ENCODE peak calls at places on chromosomes 7 and 10, in ten cellular contexts. T is astrocyte of the spinal cord, H is Calu3, D is cardiac muscle cell, P is BJ, R is GM13977, S is esophagus muscularis mucosa, U is breast epithelium, W is GM12865, A is IMR-90. E is an unnamed sample.

GRCh38 chr10:2839081-2839725 is 228.1 kb upstream of the PFKP start:
- DNase-seq in A (peak), P (no peak), T (no peak), H (peak), S (peak), U (no peak), W (peak), R (peak), D (peak), E (no peak)

GRCh38 chr10:23439452-23439919 is 611 bp downstream of the OTUD1 start:
- DNase-seq in W (no peak), U (no peak), A (no peak), P (no peak), H (peak), D (peak), T (no peak), R (no peak), S (no peak), E (no peak)

GRCh38 chr10:31031205-31031665 is 430 bp downstream of the ZNF438 start:
- DNase-seq in H (no peak), D (no peak), U (no peak), T (no peak), P (no peak), A (no peak), W (no peak), R (no peak), S (no peak), E (no peak)

GRCh38 chr7:42070068-42070467 is 166.9 kb downstream of the GLI3 start:
- DNase-seq in W (no peak), S (no peak), A (peak), P (no peak), H (no peak), U (no peak), D (no peak), T (peak), R (no peak), E (no peak)

GRCh38 chr7:154186811-154187210 is 134.6 kb downstream of the DPP6 start:
- DNase-seq in D (no peak), U (no peak), S (no peak), W (no peak), H (no peak), A (no peak), R (no peak), T (no peak), P (no peak), E (no peak)

GRCh38 chr10:14052926-14053325 is 277.8 kb downstream of the FRMD4A start:
- DNase-seq in W (no peak), T (no peak), U (no peak), R (no peak), S (no peak), P (no peak), H (no peak), D (no peak), A (no peak), E (no peak)

GRCh38 chr7:151351967-151352366 is 10.4 kb downstream of the NUB1 start:
- DNase-seq in D (no peak), T (no peak), W (peak), U (no peak), H (no peak), P (no peak), R (peak), S (no peak), A (no peak), E (no peak)

GRCh38 chr10:33307835-33308234 is 26.6 kb downstream of the NRP1 start:
- DNase-seq in S (no peak), T (no peak), R (no peak), P (no peak), D (no peak), U (no peak), H (no peak), W (no peak), A (no peak), E (no peak)

GRCh38 chr10:3148994-3149393 is 23.6 kb downstream of the PITRM1 start:
- DNase-seq in R (no peak), S (no peak), D (no peak), U (no peak), H (no peak), A (no peak), W (no peak), T (no peak), P (no peak), E (no peak)

GRCh38 chr7:108078156-108078781 is 51.9 kb downstream of the LAMB4 start:
- DNase-seq in U (no peak), T (no peak), W (no peak), D (no peak), H (no peak), R (no peak), A (peak), P (no peak), S (no peak), E (no peak)

GRCh38 chr10:72162978-72163377 is 52.8 kb upstream of the ANAPC16 start:
- DNase-seq in H (no peak), D (no peak), S (no peak), U (no peak), T (peak), W (peak), A (peak), R (no peak), P (peak), E (no peak)

GRCh38 chr7:11192506-11192905 is 218.8 kb downstream of the PHF14 start:
- DNase-seq in D (no peak), H (no peak), P (no peak), W (no peak), S (no peak), A (peak), R (no peak), U (no peak), T (peak), E (no peak)

GRCh38 chr7:31465285-31465684 is 48.6 kb upstream of the ITPRID1 start:
- DNase-seq in A (no peak), H (peak), T (no peak), R (no peak), U (no peak), P (no peak), S (no peak), W (no peak), D (no peak), E (no peak)

GRCh38 chr10:89469517-89469916 is 55.1 kb downstream of the IFIT5 start:
- DNase-seq in R (no peak), S (no peak), U (no peak), H (no peak), W (no peak), P (no peak), T (no peak), D (no peak), A (no peak), E (no peak)

GRCh38 chr7:153532321-153532720 is 519.9 kb upstream of the DPP6 start:
- DNase-seq in T (no peak), P (no peak), S (no peak), U (no peak), H (no peak), W (no peak), A (no peak), D (no peak), R (no peak), E (peak)

GRCh38 chr10:89793649-89794254 is 92.4 kb downstream of the KIF20B start:
- DNase-seq in A (peak), T (peak), U (no peak), D (peak), H (peak), S (no peak), R (peak), W (peak), P (peak), E (no peak)

GRCh38 chr10:32077896-32078295 is 21.7 kb upstream of the KIF5B start:
- DNase-seq in P (peak), W (no peak), A (peak), T (peak), U (no peak), R (no peak), H (no peak), S (peak), D (no peak), E (no peak)

GRCh38 chr10:77104459-77104980 is 533.1 kb downstream of the KCNMA1 start:
- DNase-seq in P (peak), S (peak), H (no peak), U (no peak), W (no peak), A (peak), R (no peak), T (peak), D (no peak), E (peak)

GRCh38 chr7:26147030-26147429 is 5.0 kb upstream of the NFE2L3 start:
- DNase-seq in P (no peak), D (no peak), H (no peak), T (no peak), R (no peak), S (no peak), U (no peak), W (no peak), A (no peak), E (no peak)

GRCh38 chr7:42471573-42472174 is 234.7 kb upstream of the GLI3 start:
- DNase-seq in D (no peak), R (no peak), A (no peak), P (no peak), U (no peak), S (no peak), T (no peak), W (no peak), H (no peak), E (no peak)

GRCh38 chr7:94449151-94449725 is 54.5 kb downstream of the COL1A2 start:
- DNase-seq in D (peak), T (peak), A (peak), S (no peak), R (peak), W (peak), H (no peak), P (no peak), U (no peak), E (no peak)

GRCh38 chr10:124721295-124722052 is 22.7 kb downstream of the FAM53B start:
- DNase-seq in S (no peak), H (no peak), A (no peak), P (no peak), D (no peak), W (no peak), T (no peak), U (no peak), R (no peak), E (no peak)

GRCh38 chr7:75905785-75906604 is 9.0 kb upstream of the POR start:
- DNase-seq in W (peak), H (peak), D (no peak), T (peak), A (peak), P (no peak), S (no peak), R (no peak), U (no peak), E (no peak)

GRCh38 chr10:121753726-121754476 is 155.7 kb upstream of the FGFR2 start:
- DNase-seq in P (peak), T (peak), S (no peak), R (peak), D (no peak), A (peak), H (no peak), U (no peak), W (peak), E (no peak)

GRCh38 chr10:101301111-101301731 is 52.7 kb upstream of the BTRC start:
- DNase-seq in D (peak), A (peak), T (no peak), S (no peak), R (no peak), W (peak), U (no peak), H (peak), P (no peak), E (no peak)

GRCh38 chr7:4753610-4754432 is 21.6 kb upstream of the AP5Z1 start:
- DNase-seq in S (no peak), R (peak), H (peak), A (peak), T (peak), W (peak), U (peak), P (no peak), D (peak), E (no peak)

GRCh38 chr7:23358152-23358674 is 59.1 kb downstream of the MALSU1 start:
- DNase-seq in S (no peak), D (no peak), H (no peak), W (no peak), R (no peak), T (no peak), P (no peak), U (no peak), A (no peak), E (no peak)

GRCh38 chr10:103798511-103798910 is 56.9 kb downstream of the SH3PXD2A start:
- DNase-seq in T (no peak), D (no peak), A (no peak), R (no peak), U (no peak), P (no peak), W (no peak), H (no peak), S (no peak), E (no peak)

GRCh38 chr7:96045919-96046318 is 273.6 kb downstream of the DYNC1I1 start:
- DNase-seq in P (no peak), A (no peak), U (no peak), H (peak), T (no peak), D (no peak), S (no peak), W (no peak), R (no peak), E (no peak)

GRCh38 chr10:31508234-31508633 is 189.2 kb downstream of the ZEB1 start:
- DNase-seq in H (no peak), S (no peak), U (no peak), T (no peak), P (no peak), A (no peak), D (no peak), W (no peak), R (no peak), E (no peak)

GRCh38 chr10:78952686-78953085 is 116.1 kb upstream of the ZMIZ1 start:
- DNase-seq in P (peak), S (no peak), R (no peak), T (peak), A (no peak), W (no peak), D (no peak), H (no peak), U (no peak), E (no peak)

GRCh38 chr7:139808401-139808800 is 20.7 kb upstream of the TBXAS1 start:
- DNase-seq in U (no peak), D (no peak), A (no peak), P (no peak), W (no peak), S (no peak), R (no peak), T (no peak), H (no peak), E (no peak)

GRCh38 chr7:25619963-25620799 is 391.9 kb upstream of the NPVF start:
- DNase-seq in S (peak), U (no peak), H (no peak), R (no peak), D (no peak), P (no peak), T (no peak), W (no peak), A (no peak), E (no peak)

GRCh38 chr7:80307251-80307856 is 172.7 kb downstream of the GNAI1 start:
- DNase-seq in W (no peak), T (peak), H (no peak), P (peak), U (no peak), A (peak), S (no peak), D (no peak), R (no peak), E (no peak)

GRCh38 chr7:77903597-77903996 is 105.0 kb downstream of the PHTF2 start:
- DNase-seq in P (no peak), W (peak), D (no peak), U (no peak), H (no peak), R (no peak), T (no peak), A (peak), S (no peak), E (no peak)
- TF ChIP-seq CTCF in P (peak), W (peak), D (peak), U (no peak), H (no peak), R (peak), T (no peak), A (peak), S (peak), E (no peak)

GRCh38 chr10:43899224-43899959 is 250.7 kb upstream of the ZNF32 start:
- DNase-seq in H (no peak), R (no peak), W (no peak), T (no peak), A (no peak), P (no peak), U (no peak), D (no peak), S (no peak), E (no peak)
- TF ChIP-seq CTCF in H (no peak), R (no peak), W (no peak), T (no peak), A (no peak), P (no peak), U (no peak), D (no peak), S (no peak), E (no peak)

GRCh38 chr7:34837316-34837715 is 179.3 kb downstream of the NPSR1 start:
- DNase-seq in P (no peak), S (no peak), T (no peak), A (no peak), R (no peak), U (no peak), D (no peak), W (no peak), H (no peak), E (no peak)
- TF ChIP-seq CTCF in P (no peak), S (no peak), T (no peak), A (no peak), R (no peak), U (no peak), D (no peak), W (no peak), H (no peak), E (no peak)

DNA sequence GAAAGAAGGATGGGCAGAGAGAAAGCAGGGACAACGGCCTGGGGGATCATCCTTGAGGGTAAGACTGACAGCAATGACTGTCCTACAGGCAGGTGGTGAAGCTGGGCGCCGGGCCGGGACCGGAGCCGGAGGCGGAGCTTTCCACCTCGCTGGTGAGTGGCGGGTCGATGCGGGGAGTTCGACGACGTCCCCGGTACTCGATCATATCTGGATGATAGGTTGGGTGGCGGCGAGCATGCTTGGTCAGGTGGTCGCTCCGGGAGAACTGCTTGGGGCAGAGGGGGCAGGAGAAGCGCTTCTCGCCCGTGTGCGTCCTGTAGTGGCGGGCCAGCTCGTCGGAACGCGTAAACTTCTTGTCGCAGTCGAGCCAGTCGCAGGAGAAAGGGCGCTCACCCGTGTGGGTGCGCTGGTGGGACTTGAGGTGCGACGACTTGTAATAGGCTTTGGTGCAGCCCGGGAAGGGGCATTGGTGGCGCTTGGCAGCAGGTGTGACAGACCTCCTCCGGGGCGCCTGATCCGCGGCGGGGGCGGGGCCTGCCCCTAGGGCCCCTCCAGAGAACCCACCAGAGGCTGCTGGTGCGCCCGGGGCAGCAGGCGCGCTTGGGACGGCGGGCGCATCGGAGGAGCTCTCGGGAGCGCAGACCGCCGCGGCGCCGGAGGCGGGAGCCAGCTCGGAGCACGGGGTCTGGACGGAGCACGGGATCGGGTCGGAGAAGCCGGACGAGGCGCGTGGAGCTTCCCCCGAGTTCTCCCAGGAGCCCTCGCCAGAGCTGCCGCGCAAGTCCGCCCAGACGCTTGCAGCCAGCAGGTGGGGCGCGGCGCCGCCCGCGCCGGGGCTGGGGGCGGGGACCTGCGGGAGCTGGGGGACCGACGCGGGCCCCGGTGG is 784 bp downstream of the KLF14 start:
- DNase-seq in A (peak), P (no peak), U (no peak), W (peak), T (no peak), D (peak), R (peak), S (no peak), H (peak), E (no peak)
- TF ChIP-seq CTCF in A (no peak), P (no peak), U (no peak), W (peak), T (no peak), D (no peak), R (peak), S (no peak), H (no peak), E (peak)

DNA sequence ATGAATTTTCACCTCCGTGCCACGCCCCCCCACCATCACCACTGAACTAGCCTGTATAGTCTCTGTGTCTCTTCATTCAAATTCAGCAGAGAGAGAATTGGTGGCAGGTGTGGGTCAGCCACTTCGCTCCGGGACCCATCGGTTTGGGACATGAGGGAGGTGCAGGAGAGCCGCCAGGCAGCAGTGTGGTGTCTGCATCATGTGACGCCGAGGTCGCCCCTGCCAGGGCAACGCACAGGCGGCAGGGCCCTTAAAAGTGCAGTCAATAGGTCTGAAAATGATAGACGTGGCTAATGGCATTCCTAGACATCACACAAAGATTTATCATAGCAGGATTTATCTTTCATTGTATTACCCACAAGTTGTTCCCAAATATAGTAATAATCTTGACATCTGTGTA is 100.6 kb upstream of the RNF32 start:
- DNase-seq in T (no peak), P (no peak), D (no peak), A (no peak), W (no peak), U (no peak), R (no peak), S (no peak), H (no peak), E (no peak)
- TF ChIP-seq CTCF in T (no peak), P (no peak), D (no peak), A (no peak), W (no peak), U (no peak), R (no peak), S (no peak), H (no peak), E (no peak)

GRCh38 chr10:132497083-132497680 is 40.4 kb upstream of the INPP5A start:
- DNase-seq in T (no peak), R (no peak), U (peak), D (no peak), P (no peak), A (no peak), S (no peak), H (no peak), W (no peak), E (no peak)
- TF ChIP-seq CTCF in T (no peak), R (no peak), U (no peak), D (no peak), P (no peak), A (no peak), S (no peak), H (no peak), W (no peak), E (no peak)

GRCh38 chr10:75234017-75234682 is 1.6 kb downstream of the COMTD1 start:
- DNase-seq in D (peak), P (peak), H (peak), R (peak), W (peak), T (peak), S (peak), A (peak), U (peak), E (peak)

GRCh38 chr10:75238182-75239180 is 2.7 kb upstream of the COMTD1 start:
- DNase-seq in R (no peak), A (no peak), S (no peak), P (no peak), D (no peak), W (no peak), T (no peak), U (no peak), H (no peak), E (no peak)

GRCh38 chr10:75235375-75236177 is at the start of gene COMTD1:
- DNase-seq in R (peak), H (peak), W (peak), A (peak), S (peak), U (peak), T (peak), D (peak), P (no peak), E (peak)

GRCh38 chr10:75234683-75235374 is 928 bp downstream of the COMTD1 start:
- DNase-seq in A (no peak), H (peak), S (no peak), R (no peak), T (no peak), D (peak), W (peak), U (no peak), P (no peak), E (no peak)

DNA sequence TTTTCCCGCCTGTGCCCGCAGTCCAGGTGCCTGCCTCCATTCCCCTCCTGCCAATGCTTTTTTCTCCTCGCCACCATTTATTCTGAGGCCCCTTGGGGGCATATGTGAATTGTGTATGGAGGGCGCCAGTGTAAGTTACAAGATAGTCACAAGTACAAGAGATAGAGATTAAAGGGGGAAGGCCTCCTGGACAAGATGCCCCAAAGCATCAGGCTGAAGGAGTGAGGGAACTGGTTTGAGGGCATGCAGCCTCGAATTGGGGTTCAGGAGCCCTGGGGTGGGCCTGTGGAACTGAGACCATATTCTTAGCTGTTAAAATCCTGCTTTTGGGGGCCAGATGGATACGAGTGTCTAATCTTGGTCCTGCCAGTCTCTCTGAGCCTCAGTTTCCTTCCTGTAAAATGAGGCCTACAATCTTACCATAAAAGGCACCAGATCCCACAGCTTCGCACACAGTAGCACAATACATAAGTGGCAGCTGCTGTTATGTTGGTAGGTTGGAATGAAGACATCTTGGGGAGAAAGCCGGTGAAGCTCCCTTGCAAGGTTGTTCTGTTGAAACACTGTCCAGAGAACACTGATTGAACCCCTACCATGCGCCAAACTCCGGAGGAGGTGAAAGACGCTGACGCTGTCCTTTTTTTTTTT is 545 bp upstream of the COMTD1 start:
- DNase-seq in D (no peak), A (no peak), T (no peak), W (no peak), U (no peak), R (no peak), S (no peak), H (no peak), P (no peak), E (no peak)
- TF ChIP-seq CTCF in D (no peak), A (no peak), T (no peak), W (no peak), U (no peak), R (no peak), S (no peak), H (no peak), P (no peak), E (no peak)